ENCODE peak calls at places on chromosome 10, in nine cellular contexts. B is SW480; W is brain microvascular endothelial cell; X is stimulated activated CD8-positive, alpha-beta memory T cell treated with anti-CD3 and anti-CD28 coated beads, Interleukin-7, amount 100 ng/mL, for 24 hours; H is glutamatergic neuron; D is cardiac fibroblast; E is head of caudate nucleus; K is astrocyte of the cerebellum; M is transverse colon. N is an unnamed sample.
A peak's percentile ranks its signal among the peaks of the same experiment; 100 is the strongest.

GRCh38 chr10:78502208-78502943 is 468.7 kb downstream of the RPS24 start:
- DNase-seq in B (peak; percentile 50), W (peak; percentile 35), X (no peak), H (no peak), D (peak; percentile 46), E (no peak), K (no peak), M (no peak), N (peak; percentile 37)

GRCh38 chr10:69088801-69089501 is 1.0 kb downstream of the SRGN start:
- DNase-seq in B (no peak), W (peak; percentile 80), X (no peak), H (no peak), D (peak; percentile 85), E (no peak), K (no peak), M (no peak), N (no peak)

GRCh38 chr10:60182691-60183090 is 207.0 kb downstream of the ANK3 start:
- DNase-seq in B (no peak), W (no peak), X (no peak), H (no peak), D (peak; percentile 33), E (no peak), K (peak; percentile 16), M (no peak), N (no peak)

GRCh38 chr10:128642502-128642901 is 516.3 kb upstream of the MKI67 start:
- DNase-seq in B (no peak), W (no peak), X (no peak), H (no peak), D (no peak), E (no peak), K (no peak), M (no peak), N (no peak)

GRCh38 chr10:44395396-44395795 is 10.5 kb upstream of the CXCL12 start:
- DNase-seq in B (no peak), W (no peak), X (no peak), H (no peak), D (no peak), E (no peak), K (no peak), M (peak; percentile 30), N (no peak)

GRCh38 chr10:6115824-6116350 is 27.1 kb downstream of the RBM17 start:
- DNase-seq in B (no peak), W (no peak), X (no peak), H (no peak), D (no peak), E (no peak), K (no peak), M (no peak), N (no peak)

GRCh38 chr10:110414563-110415309 is 83.0 kb upstream of the DUSP5 start:
- DNase-seq in B (peak; percentile 99), W (peak; percentile 40), X (peak; percentile 74), H (no peak), D (peak; percentile 47), E (peak; percentile 69), K (no peak), M (peak; percentile 80), N (no peak)

GRCh38 chr10:97713828-97714400 is 384 bp downstream of the MARVELD1 start:
- DNase-seq in B (peak; percentile 78), W (peak; percentile 53), X (no peak), H (peak; percentile 73), D (peak; percentile 69), E (peak; percentile 82), K (no peak), M (peak; percentile 77), N (peak; percentile 80)

GRCh38 chr10:43056568-43057011 is 20.3 kb upstream of the RET start:
- DNase-seq in B (no peak), W (no peak), X (no peak), H (peak; percentile 8), D (no peak), E (no peak), K (no peak), M (no peak), N (no peak)

GRCh38 chr10:42973870-42974692 is 102.8 kb upstream of the RET start:
- DNase-seq in B (no peak), W (no peak), X (no peak), H (peak; percentile 7), D (no peak), E (peak; percentile 11), K (no peak), M (peak; percentile 4), N (no peak)

GRCh38 chr10:77637986-77638765 is 568 bp upstream of the KCNMA1 start:
- DNase-seq in B (peak; percentile 40), W (no peak), X (no peak), H (peak; percentile 69), D (peak; percentile 51), E (peak; percentile 65), K (no peak), M (peak; percentile 31), N (peak; percentile 63)

GRCh38 chr10:68345621-68346020 is 12.9 kb upstream of the PBLD start:
- DNase-seq in B (no peak), W (no peak), X (no peak), H (no peak), D (no peak), E (no peak), K (no peak), M (no peak), N (no peak)

GRCh38 chr10:50326757-50327701 is 75.7 kb upstream of the ASAH2 start:
- DNase-seq in B (no peak), W (peak; percentile 45), X (no peak), H (no peak), D (peak; percentile 94), E (no peak), K (peak; percentile 64), M (no peak), N (peak; percentile 36)

GRCh38 chr10:16779375-16779774 is 37.8 kb downstream of the RSU1 start:
- DNase-seq in B (no peak), W (no peak), X (peak; percentile 46), H (no peak), D (peak; percentile 3), E (no peak), K (no peak), M (no peak), N (no peak)

GRCh38 chr10:71984126-71984797 is 20.1 kb downstream of the CHST3 start:
- DNase-seq in B (no peak), W (no peak), X (no peak), H (no peak), D (no peak), E (no peak), K (no peak), M (no peak), N (no peak)

GRCh38 chr10:71132321-71132810 is 80.0 kb upstream of the UNC5B start:
- DNase-seq in B (no peak), W (no peak), X (no peak), H (no peak), D (no peak), E (no peak), K (no peak), M (no peak), N (no peak)

GRCh38 chr10:33273295-33274002 is 61.0 kb downstream of the NRP1 start:
- DNase-seq in B (peak; percentile 39), W (peak; percentile 90), X (no peak), H (no peak), D (peak; percentile 100), E (peak; percentile 58), K (peak; percentile 77), M (peak; percentile 78), N (peak; percentile 83)

GRCh38 chr10:49285232-49285631 is 13.7 kb upstream of the C10orf71 start:
- DNase-seq in B (no peak), W (no peak), X (no peak), H (no peak), D (no peak), E (peak; percentile 1), K (no peak), M (no peak), N (no peak)

GRCh38 chr10:10094700-10095099 is 923.0 kb upstream of the CELF2 start:
- DNase-seq in B (no peak), W (no peak), X (no peak), H (peak; percentile 50), D (peak; percentile 50), E (no peak), K (no peak), M (no peak), N (no peak)

GRCh38 chr10:130558778-130559177 is 422.6 kb downstream of the GLRX3 start:
- DNase-seq in B (no peak), W (no peak), X (no peak), H (no peak), D (no peak), E (no peak), K (no peak), M (no peak), N (no peak)

GRCh38 chr10:104937528-104937927 is 296.4 kb downstream of the SORCS3 start:
- DNase-seq in B (peak; percentile 63), W (no peak), X (no peak), H (no peak), D (peak; percentile 2), E (no peak), K (peak; percentile 91), M (no peak), N (peak; percentile 5)

GRCh38 chr10:110558034-110558433 is 9.5 kb upstream of the SMC3 start:
- DNase-seq in B (no peak), W (no peak), X (no peak), H (no peak), D (no peak), E (no peak), K (no peak), M (no peak), N (no peak)

GRCh38 chr10:124354411-124355382 is 64.0 kb downstream of the OAT start:
- DNase-seq in B (peak; percentile 96), W (peak; percentile 88), X (peak; percentile 6), H (peak; percentile 87), D (peak; percentile 82), E (no peak), K (no peak), M (peak; percentile 33), N (peak; percentile 74)

GRCh38 chr10:82266438-82266837 is 391.4 kb downstream of the NRG3 start:
- DNase-seq in B (no peak), W (peak; percentile 3), X (no peak), H (no peak), D (peak; percentile 17), E (no peak), K (peak; percentile 28), M (no peak), N (no peak)

GRCh38 chr10:3935933-3936359 is 150.9 kb upstream of the KLF6 start:
- DNase-seq in B (no peak), W (no peak), X (no peak), H (no peak), D (peak; percentile 50), E (no peak), K (no peak), M (peak; percentile 79), N (peak; percentile 35)

GRCh38 chr10:131735577-131735976 is 165.2 kb upstream of the PPP2R2D start:
- DNase-seq in B (no peak), W (no peak), X (no peak), H (no peak), D (no peak), E (peak; percentile 17), K (no peak), M (no peak), N (no peak)

GRCh38 chr10:47111329-47111862 is 188.6 kb upstream of the GDF10 start:
- DNase-seq in B (no peak), W (no peak), X (no peak), H (no peak), D (no peak), E (no peak), K (no peak), M (no peak), N (no peak)

GRCh38 chr10:13587367-13587766 is 602 bp downstream of the PRPF18 start:
- DNase-seq in B (peak; percentile 5), W (no peak), X (no peak), H (peak; percentile 22), D (no peak), E (no peak), K (no peak), M (peak; percentile 14), N (no peak)

GRCh38 chr10:120272350-120272749 is 184.7 kb upstream of the PLPP4 start:
- DNase-seq in B (no peak), W (no peak), X (no peak), H (no peak), D (no peak), E (no peak), K (no peak), M (no peak), N (no peak)

GRCh38 chr10:30171601-30172000 is 112.2 kb upstream of the JCAD start:
- DNase-seq in B (no peak), W (no peak), X (no peak), H (no peak), D (no peak), E (no peak), K (no peak), M (no peak), N (no peak)

GRCh38 chr10:16942361-16943078 is 125.3 kb upstream of the RSU1 start:
- DNase-seq in B (no peak), W (no peak), X (no peak), H (no peak), D (no peak), E (no peak), K (no peak), M (no peak), N (no peak)

N was measured in AG08396.